ENCODE peak calls at places on chromosomes 12 and 14, in five cellular contexts. W, J, K, F and Z are unnamed samples.

GRCh38 chr12:112121780-112122565 is 3.4 kb upstream of the TRAFD1 start:
- DNase-seq in W (peak; percentile 85), J (peak; percentile 80), K (peak; percentile 87), F (peak; percentile 31), Z (no peak)

GRCh38 chr14:91173221-91173670 is 59.4 kb downstream of the DGLUCY start:
- DNase-seq in W (peak; percentile 86), J (peak; percentile 93), K (peak; percentile 90), F (peak; percentile 79), Z (peak; percentile 82)

GRCh38 chr14:87601011-87601410 is 392.0 kb downstream of the GALC start:
- DNase-seq in W (no peak), J (no peak), K (no peak), F (no peak), Z (no peak)

GRCh38 chr14:97106166-97106565 is 309.0 kb downstream of the VRK1 start:
- DNase-seq in W (no peak), J (no peak), K (no peak), F (no peak), Z (peak; percentile 25)

GRCh38 chr12:54005853-54006699 is 2.7 kb upstream of the HOXC8 start:
- DNase-seq in W (peak; percentile 91), J (peak; percentile 93), K (peak; percentile 91), F (peak; percentile 79), Z (peak; percentile 76)

GRCh38 chr14:53367631-53368030 is 214.5 kb upstream of the DDHD1 start:
- DNase-seq in W (no peak), J (no peak), K (no peak), F (no peak), Z (no peak)

GRCh38 chr12:3275171-3276041 is 198.2 kb downstream of the TSPAN9 start:
- DNase-seq in W (peak; percentile 81), J (peak; percentile 86), K (peak; percentile 77), F (peak; percentile 77), Z (peak; percentile 72)

GRCh38 chr14:55556929-55557623 is 22.9 kb upstream of the KTN1 start:
- DNase-seq in W (peak; percentile 99), J (peak; percentile 48), K (peak; percentile 83), F (no peak), Z (no peak)

GRCh38 chr12:78149459-78149858 is 318.8 kb downstream of the NAV3 start:
- DNase-seq in W (no peak), J (no peak), K (no peak), F (no peak), Z (no peak)

GRCh38 chr12:49825360-49825970 is 2.7 kb downstream of the NCKAP5L start:
- DNase-seq in W (no peak), J (no peak), K (no peak), F (no peak), Z (no peak)

GRCh38 chr12:62640910-62641448 is 174.4 kb downstream of the MON2 start:
- DNase-seq in W (peak; percentile 27), J (no peak), K (no peak), F (no peak), Z (no peak)

GRCh38 chr12:124507188-124508109 is 60.0 kb downstream of the NCOR2 start:
- DNase-seq in W (no peak), J (no peak), K (no peak), F (no peak), Z (no peak)

GRCh38 chr12:41512531-41512930 is 324.4 kb downstream of the PDZRN4 start:
- DNase-seq in W (no peak), J (no peak), K (no peak), F (no peak), Z (no peak)

GRCh38 chr14:67416810-67417209 is 4.8 kb upstream of the PLEK2 start:
- DNase-seq in W (no peak), J (no peak), K (no peak), F (no peak), Z (no peak)

GRCh38 chr12:55717397-55718007 is 1.7 kb downstream of the BLOC1S1 start:
- DNase-seq in W (peak; percentile 82), J (no peak), K (no peak), F (no peak), Z (no peak)

GRCh38 chr12:51951843-51952722 is 584 bp downstream of the ACVR1B start:
- DNase-seq in W (peak; percentile 11), J (peak; percentile 23), K (no peak), F (no peak), Z (no peak)

GRCh38 chr12:51955702-51956101 is 4.2 kb downstream of the ACVR1B start:
- DNase-seq in W (no peak), J (no peak), K (no peak), F (no peak), Z (no peak)

GRCh38 chr12:51953925-51954324 is 2.4 kb downstream of the ACVR1B start:
- DNase-seq in W (no peak), J (no peak), K (no peak), F (no peak), Z (no peak)

GRCh38 chr12:51953011-51953568 is 1.6 kb downstream of the ACVR1B start:
- DNase-seq in W (no peak), J (no peak), K (no peak), F (no peak), Z (no peak)

DNA sequence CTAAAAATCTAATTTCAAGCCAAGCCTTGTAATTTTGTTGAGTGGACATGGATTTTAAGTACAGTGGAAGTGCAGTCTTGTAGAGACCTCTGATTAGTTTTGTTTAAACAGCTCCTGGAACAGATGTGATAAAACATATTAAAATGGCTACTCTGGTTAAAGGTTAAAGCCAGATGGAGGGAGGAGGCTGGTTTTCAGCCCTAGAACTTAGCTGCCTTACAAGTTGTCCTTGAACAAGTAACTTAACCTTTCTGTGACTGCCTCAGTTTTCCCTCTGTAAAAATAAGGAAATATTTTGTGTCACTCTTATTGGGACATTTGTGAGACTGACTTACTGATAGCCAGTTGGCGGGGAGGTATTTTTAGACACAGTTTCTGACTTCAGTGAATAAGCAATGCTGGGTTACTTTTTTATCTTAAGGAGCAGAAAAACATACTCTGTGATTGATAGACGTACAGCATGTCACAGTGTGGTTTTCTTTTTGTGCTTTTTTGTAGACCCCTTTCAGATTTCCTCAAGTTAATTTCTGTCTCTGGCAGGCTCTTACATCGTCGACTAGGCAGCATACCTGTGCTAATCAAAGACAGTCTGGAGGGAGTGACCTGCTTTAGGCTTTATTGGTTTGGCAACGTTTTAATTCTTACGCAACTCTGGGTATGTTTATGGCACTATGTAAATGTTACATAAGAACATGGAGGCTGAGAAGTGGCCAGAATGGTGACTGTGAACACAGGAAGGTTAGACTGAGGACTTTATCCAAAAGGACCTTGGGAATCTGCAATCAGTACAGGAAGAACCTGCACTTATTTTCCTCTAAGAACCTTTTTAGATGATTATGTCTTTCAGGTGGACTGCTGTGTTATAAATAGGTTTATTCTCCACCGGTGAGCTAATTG is 3.2 kb downstream of the ACVR1B start:
- DNase-seq in W (peak; percentile 82), J (no peak), K (no peak), F (no peak), Z (no peak)
- H3K27ac ChIP-seq in W (no peak overlapping the region), J (no peak overlapping the region), K (peak overlapping the region; percentile 98), F (peak overlapping the region; percentile 92), Z (no peak overlapping the region)

DNA sequence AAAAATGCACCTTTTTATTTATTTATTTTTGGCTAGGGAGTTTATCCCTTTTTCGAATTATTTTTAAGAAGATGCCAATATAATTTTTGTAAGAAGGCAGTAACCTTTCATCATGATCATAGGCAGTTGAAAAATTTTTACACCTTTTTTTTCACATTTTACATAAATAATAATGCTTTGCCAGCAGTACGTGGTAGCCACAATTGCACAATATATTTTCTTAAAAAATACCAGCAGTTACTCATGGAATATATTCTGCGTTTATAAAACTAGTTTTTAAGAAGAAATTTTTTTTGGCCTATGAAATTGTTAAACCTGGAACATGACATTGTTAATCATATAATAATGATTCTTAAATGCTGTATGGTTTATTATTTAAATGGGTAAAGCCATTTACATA is 14.9 kb upstream of the SNAPC1 start:
- DNase-seq in W (no peak), J (no peak), K (no peak), F (no peak), Z (no peak)
- H3K4me3 ChIP-seq in W (peak overlapping the region; percentile 72), J (no peak overlapping the region), K (no peak overlapping the region), F (no peak overlapping the region), Z (no peak overlapping the region)

GRCh38 chr12:109497675-109498074 is 20.2 kb downstream of the UBE3B start:
- DNase-seq in W (no peak), J (no peak), K (no peak), F (no peak), Z (no peak)
- H3K27ac ChIP-seq in W (no peak overlapping the region), J (no peak overlapping the region), K (no peak overlapping the region), F (no peak overlapping the region), Z (no peak overlapping the region)

DNA sequence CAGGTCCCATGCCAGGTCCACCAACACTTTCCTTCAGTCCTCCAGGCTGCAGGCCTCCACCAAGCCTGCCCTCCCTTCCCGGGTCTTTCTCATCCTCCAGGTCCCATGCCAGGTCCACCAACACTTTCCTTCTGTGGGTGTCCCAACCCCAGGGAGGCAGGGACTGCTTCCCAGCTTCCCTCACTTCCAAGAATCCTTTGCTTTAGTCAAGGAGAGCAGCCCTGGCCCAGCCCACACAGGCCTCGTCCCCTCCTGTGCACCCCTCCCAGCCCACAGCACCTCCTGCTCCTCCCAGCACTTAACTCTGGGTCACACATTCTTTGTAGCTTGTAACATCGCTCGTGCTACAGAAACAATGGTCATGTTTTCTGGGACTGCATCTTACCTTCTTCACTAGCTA is 72.9 kb downstream of the TESC start:
- DNase-seq in W (no peak), J (no peak), K (no peak), F (no peak), Z (no peak)
- H3K4me3 ChIP-seq in W (no peak overlapping the region), J (no peak overlapping the region), K (no peak overlapping the region), F (no peak overlapping the region), Z (no peak overlapping the region)

GRCh38 chr12:57852620-57853509 is 6.3 kb upstream of the CTDSP2 start:
- DNase-seq in W (no peak), J (peak; percentile 73), K (no peak), F (no peak), Z (no peak)

GRCh38 chr12:57851552-57852186 is 5.1 kb upstream of the CTDSP2 start:
- DNase-seq in W (no peak), J (no peak), K (no peak), F (no peak), Z (no peak)

GRCh38 chr12:57850924-57851323 is 4.4 kb upstream of the CTDSP2 start:
- DNase-seq in W (no peak), J (no peak), K (no peak), F (no peak), Z (no peak)

GRCh38 chr12:57853864-57854556 is 7.5 kb upstream of the CTDSP2 start:
- DNase-seq in W (peak; percentile 21), J (no peak), K (no peak), F (no peak), Z (no peak)

DNA sequence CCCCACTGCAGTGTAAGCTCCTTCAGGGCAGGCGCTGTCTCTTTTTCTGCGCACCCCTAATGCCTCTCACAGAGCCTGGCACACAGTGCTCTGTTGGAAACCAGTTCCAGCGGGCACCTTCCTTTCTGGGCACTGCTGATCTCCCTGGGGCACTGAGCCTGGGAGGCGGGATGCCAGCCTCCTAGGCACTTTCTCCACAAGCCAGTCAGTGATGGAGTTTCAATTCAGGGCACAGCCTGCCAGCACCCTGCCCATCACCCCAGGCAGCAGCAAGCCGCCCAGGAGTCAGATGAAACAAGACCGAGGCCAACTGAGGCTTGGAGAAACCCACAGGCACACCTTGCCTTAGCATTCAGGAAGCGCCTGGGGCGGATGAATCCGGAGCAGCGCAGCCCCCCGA is 5.7 kb upstream of the CTDSP2 start:
- DNase-seq in W (no peak), J (no peak), K (no peak), F (no peak), Z (no peak)
- H3K27ac ChIP-seq in W (no peak overlapping the region), J (peak overlapping the region; percentile 61), K (no peak overlapping the region), F (peak overlapping the region; percentile 58), Z (no peak overlapping the region)